ENCODE peak calls at places on chromosomes 2 and 18, in six cellular contexts. C, I, T, Y, W and G are unnamed samples.

GRCh38 chr2:67451086-67451832 is 54.1 kb downstream of the ETAA1 start:
- DNase-seq in T (no peak), Y (peak), W (peak), C (no peak), I (no peak), G (no peak)

GRCh38 chr2:11615209-11615608 is 54.8 kb downstream of the NTSR2 start:
- DNase-seq in Y (no peak), T (no peak), W (no peak), I (no peak), C (no peak), G (no peak)

GRCh38 chr18:75249672-75250470 is 39.3 kb downstream of the TSHZ1 start:
- DNase-seq in C (no peak), Y (no peak), W (no peak), T (no peak), I (no peak), G (no peak)

GRCh38 chr2:74513605-74514367 is 464 bp upstream of the TLX2 start:
- DNase-seq in I (no peak), Y (no peak), T (no peak), W (no peak), C (no peak), G (no peak)

GRCh38 chr2:128477026-128477820 is 158.6 kb upstream of the HS6ST1 start:
- DNase-seq in I (no peak), Y (no peak), W (no peak), C (no peak), T (no peak), G (no peak)

GRCh38 chr18:50111398-50111797 is 83.5 kb downstream of the MYO5B start:
- DNase-seq in T (no peak), I (no peak), Y (no peak), W (no peak), C (no peak), G (no peak)

GRCh38 chr18:57311472-57311871 is 40.9 kb upstream of the ST8SIA3 start:
- DNase-seq in T (no peak), Y (no peak), C (no peak), W (no peak), I (no peak), G (no peak)

GRCh38 chr18:68438536-68438935 is 276.4 kb downstream of the TMX3 start:
- DNase-seq in Y (no peak), T (no peak), I (no peak), W (no peak), C (no peak), G (no peak)

GRCh38 chr2:145764631-145765030 is 1244.7 kb upstream of the ZEB2 start:
- DNase-seq in I (no peak), T (no peak), W (no peak), Y (peak), C (no peak), G (no peak)

GRCh38 chr2:54471221-54471711 is 15.1 kb downstream of the SPTBN1 start:
- DNase-seq in I (no peak), W (peak), T (no peak), C (no peak), Y (no peak), G (peak)

GRCh38 chr2:230774348-230774951 is 61.8 kb downstream of the CAB39 start:
- DNase-seq in T (no peak), C (no peak), Y (peak), I (no peak), W (peak), G (no peak)

GRCh38 chr2:120670771-120671480 is 64.7 kb upstream of the GLI2 start:
- DNase-seq in W (no peak), C (no peak), Y (no peak), I (no peak), T (no peak), G (no peak)

GRCh38 chr18:68456985-68457384 is 257.9 kb downstream of the TMX3 start:
- DNase-seq in I (no peak), T (no peak), W (no peak), Y (no peak), C (no peak), G (no peak)

GRCh38 chr2:231713738-231714638 is 5.7 kb downstream of the PTMA start:
- DNase-seq in T (no peak), C (peak), Y (no peak), I (peak), W (peak), G (peak)

GRCh38 chr18:79789901-79790885 is 7.5 kb upstream of the KCNG2 start:
- DNase-seq in W (no peak), C (no peak), I (no peak), T (no peak), Y (no peak), G (no peak)

GRCh38 chr2:228614741-228615140 is 433.3 kb upstream of the SPHKAP start:
- DNase-seq in I (no peak), T (no peak), C (no peak), W (no peak), Y (no peak), G (no peak)

GRCh38 chr2:207223051-207223450 is 57.3 kb upstream of the KLF7 start:
- DNase-seq in C (no peak), Y (no peak), W (peak), T (no peak), I (no peak), G (no peak)

GRCh38 chr2:186503827-186504606 is 18.0 kb downstream of the ZC3H15 start:
- DNase-seq in I (no peak), C (no peak), T (no peak), Y (peak), W (peak), G (peak)

GRCh38 chr18:74196220-74197119 is 48.1 kb downstream of the TIMM21 start:
- DNase-seq in I (peak), C (peak), W (peak), T (peak), Y (peak), G (peak)

GRCh38 chr18:7889515-7889914 is 322.4 kb downstream of the PTPRM start:
- DNase-seq in I (no peak), W (no peak), C (no peak), Y (no peak), T (no peak), G (no peak)

GRCh38 chr2:202121532-202122166 is 48.6 kb downstream of the KIAA2012 start:
- DNase-seq in I (no peak), T (no peak), W (no peak), C (no peak), Y (no peak), G (no peak)

GRCh38 chr2:239836021-239836765 is 188.9 kb downstream of the NDUFA10 start:
- DNase-seq in C (no peak), I (no peak), Y (no peak), W (no peak), T (no peak), G (no peak)

GRCh38 chr2:178550352-178550751 is 70.1 kb downstream of the PLEKHA3 start:
- DNase-seq in Y (no peak), W (no peak), T (no peak), C (no peak), I (no peak), G (no peak)

GRCh38 chr18:79487198-79488165 is 91.8 kb downstream of the NFATC1 start:
- DNase-seq in I (no peak), T (no peak), Y (no peak), C (no peak), W (no peak), G (no peak)

GRCh38 chr2:26768759-26769500 is 4.8 kb downstream of the SLC35F6 start:
- DNase-seq in T (peak), W (peak), Y (peak), I (peak), C (no peak), G (no peak)

GRCh38 chr2:191316246-191316645 is 71.0 kb downstream of the MYO1B start:
- DNase-seq in T (no peak), W (peak), I (no peak), Y (no peak), C (no peak), G (no peak)